ENCODE peak calls at places on chromosomes 4 and X, in eight cellular contexts. One of them, this sample, is unnamed.

GRCh38 chr4:36687681-36688080 is 406.3 kb downstream of the DTHD1 start:
- DNase-seq in hepatocyte: no peak
- DNase-seq in IMR-90: no peak
- DNase-seq in cardiac muscle cell: no peak
- DNase-seq in CD8-positive, alpha-beta T cell: no peak
- DNase-seq in heart left ventricle: no peak
- DNase-seq in astrocyte of the spinal cord: no peak
- DNase-seq in ovary: no peak
- DNase-seq in this sample: no peak

GRCh38 chr4:8391972-8392371 is 48.6 kb downstream of the ACOX3 start:
- DNase-seq in hepatocyte: no peak
- DNase-seq in IMR-90: peak; percentile 89
- DNase-seq in cardiac muscle cell: no peak
- DNase-seq in CD8-positive, alpha-beta T cell: no peak
- DNase-seq in heart left ventricle: peak; percentile 76
- DNase-seq in astrocyte of the spinal cord: peak; percentile 82
- DNase-seq in ovary: peak; percentile 81
- DNase-seq in this sample: no peak

GRCh38 chrX:53440631-53441517 is 6.7 kb upstream of the HSD17B10 start:
- DNase-seq in hepatocyte: peak; percentile 53
- DNase-seq in IMR-90: peak; percentile 34
- DNase-seq in cardiac muscle cell: no peak
- DNase-seq in CD8-positive, alpha-beta T cell: no peak
- DNase-seq in heart left ventricle: peak; percentile 26
- DNase-seq in astrocyte of the spinal cord: peak; percentile 58
- DNase-seq in ovary: peak; percentile 80
- DNase-seq in this sample: no peak

GRCh38 chr4:179989975-179990374 is 2253.2 kb upstream of the TENM3 start:
- DNase-seq in hepatocyte: no peak
- DNase-seq in IMR-90: no peak
- DNase-seq in cardiac muscle cell: no peak
- DNase-seq in CD8-positive, alpha-beta T cell: no peak
- DNase-seq in heart left ventricle: no peak
- DNase-seq in astrocyte of the spinal cord: no peak
- DNase-seq in ovary: no peak
- DNase-seq in this sample: no peak

GRCh38 chrX:130120746-130121504 is 10.6 kb upstream of the ELF4 start:
- DNase-seq in hepatocyte: peak; percentile 86
- DNase-seq in IMR-90: peak; percentile 71
- DNase-seq in cardiac muscle cell: peak; percentile 71
- DNase-seq in CD8-positive, alpha-beta T cell: peak; percentile 47
- DNase-seq in heart left ventricle: peak; percentile 76
- DNase-seq in astrocyte of the spinal cord: peak; percentile 71
- DNase-seq in ovary: peak; percentile 80
- DNase-seq in this sample: peak; percentile 55

GRCh38 chr4:82905205-82905604 is 4.7 kb downstream of the THAP9 start:
- DNase-seq in hepatocyte: no peak
- DNase-seq in IMR-90: peak; percentile 64
- DNase-seq in cardiac muscle cell: no peak
- DNase-seq in CD8-positive, alpha-beta T cell: no peak
- DNase-seq in heart left ventricle: no peak
- DNase-seq in astrocyte of the spinal cord: peak; percentile 52
- DNase-seq in ovary: no peak
- DNase-seq in this sample: peak; percentile 52

GRCh38 chr4:9764155-9764696 is 17.2 kb upstream of the DRD5 start:
- DNase-seq in hepatocyte: no peak
- DNase-seq in IMR-90: no peak
- DNase-seq in cardiac muscle cell: no peak
- DNase-seq in CD8-positive, alpha-beta T cell: no peak
- DNase-seq in heart left ventricle: no peak
- DNase-seq in astrocyte of the spinal cord: no peak
- DNase-seq in ovary: no peak
- DNase-seq in this sample: no peak

GRCh38 chr4:87465739-87466366 is 43.5 kb downstream of the NUDT9 start:
- DNase-seq in hepatocyte: peak; percentile 55
- DNase-seq in IMR-90: peak; percentile 69
- DNase-seq in cardiac muscle cell: peak; percentile 40
- DNase-seq in CD8-positive, alpha-beta T cell: no peak
- DNase-seq in heart left ventricle: no peak
- DNase-seq in astrocyte of the spinal cord: peak; percentile 64
- DNase-seq in ovary: no peak
- DNase-seq in this sample: peak; percentile 22

GRCh38 chrX:2645563-2645962 is 45.5 kb upstream of the CD99 start:
- DNase-seq in hepatocyte: no peak
- DNase-seq in IMR-90: no peak
- DNase-seq in cardiac muscle cell: no peak
- DNase-seq in CD8-positive, alpha-beta T cell: no peak
- DNase-seq in heart left ventricle: no peak
- DNase-seq in astrocyte of the spinal cord: no peak
- DNase-seq in ovary: no peak
- DNase-seq in this sample: no peak

GRCh38 chr4:181143241-181143854 is 1099.9 kb upstream of the TENM3 start:
- DNase-seq in hepatocyte: peak; percentile 86
- DNase-seq in IMR-90: peak; percentile 72
- DNase-seq in cardiac muscle cell: peak; percentile 84
- DNase-seq in CD8-positive, alpha-beta T cell: peak; percentile 39
- DNase-seq in heart left ventricle: peak; percentile 54
- DNase-seq in astrocyte of the spinal cord: peak; percentile 77
- DNase-seq in ovary: peak; percentile 72
- DNase-seq in this sample: peak; percentile 68

GRCh38 chr4:174317531-174317930 is 33.8 kb downstream of the CEP44 start:
- DNase-seq in hepatocyte: no peak
- DNase-seq in IMR-90: peak; percentile 23
- DNase-seq in cardiac muscle cell: no peak
- DNase-seq in CD8-positive, alpha-beta T cell: no peak
- DNase-seq in heart left ventricle: no peak
- DNase-seq in astrocyte of the spinal cord: no peak
- DNase-seq in ovary: no peak
- DNase-seq in this sample: no peak

GRCh38 chrX:74534569-74535038 is 79.8 kb downstream of the RLIM start:
- DNase-seq in hepatocyte: no peak
- DNase-seq in IMR-90: peak; percentile 53
- DNase-seq in cardiac muscle cell: no peak
- DNase-seq in CD8-positive, alpha-beta T cell: no peak
- DNase-seq in heart left ventricle: no peak
- DNase-seq in astrocyte of the spinal cord: peak; percentile 35
- DNase-seq in ovary: no peak
- DNase-seq in this sample: no peak

GRCh38 chr4:7431696-7432530 is 2.8 kb downstream of the PSAPL1 start:
- DNase-seq in hepatocyte: peak; percentile 66
- DNase-seq in IMR-90: no peak
- DNase-seq in cardiac muscle cell: no peak
- DNase-seq in CD8-positive, alpha-beta T cell: no peak
- DNase-seq in heart left ventricle: no peak
- DNase-seq in astrocyte of the spinal cord: no peak
- DNase-seq in ovary: no peak
- DNase-seq in this sample: no peak

GRCh38 chr4:147735413-147736301 is 3.8 kb downstream of the ARHGAP10 start:
- DNase-seq in hepatocyte: no peak
- DNase-seq in IMR-90: no peak
- DNase-seq in cardiac muscle cell: no peak
- DNase-seq in CD8-positive, alpha-beta T cell: no peak
- DNase-seq in heart left ventricle: no peak
- DNase-seq in astrocyte of the spinal cord: no peak
- DNase-seq in ovary: no peak
- DNase-seq in this sample: no peak
- H3K4me3 ChIP-seq in hepatocyte: no peak overlapping the region
- H3K4me3 ChIP-seq in IMR-90: no peak overlapping the region
- H3K4me3 ChIP-seq in cardiac muscle cell: no peak overlapping the region
- H3K4me3 ChIP-seq in CD8-positive, alpha-beta T cell: no peak overlapping the region
- H3K4me3 ChIP-seq in heart left ventricle: peak overlapping the region; percentile 87
- H3K4me3 ChIP-seq in astrocyte of the spinal cord: no peak overlapping the region
- H3K4me3 ChIP-seq in ovary: no peak overlapping the region
- H3K4me3 ChIP-seq in this sample: no peak overlapping the region

DNA sequence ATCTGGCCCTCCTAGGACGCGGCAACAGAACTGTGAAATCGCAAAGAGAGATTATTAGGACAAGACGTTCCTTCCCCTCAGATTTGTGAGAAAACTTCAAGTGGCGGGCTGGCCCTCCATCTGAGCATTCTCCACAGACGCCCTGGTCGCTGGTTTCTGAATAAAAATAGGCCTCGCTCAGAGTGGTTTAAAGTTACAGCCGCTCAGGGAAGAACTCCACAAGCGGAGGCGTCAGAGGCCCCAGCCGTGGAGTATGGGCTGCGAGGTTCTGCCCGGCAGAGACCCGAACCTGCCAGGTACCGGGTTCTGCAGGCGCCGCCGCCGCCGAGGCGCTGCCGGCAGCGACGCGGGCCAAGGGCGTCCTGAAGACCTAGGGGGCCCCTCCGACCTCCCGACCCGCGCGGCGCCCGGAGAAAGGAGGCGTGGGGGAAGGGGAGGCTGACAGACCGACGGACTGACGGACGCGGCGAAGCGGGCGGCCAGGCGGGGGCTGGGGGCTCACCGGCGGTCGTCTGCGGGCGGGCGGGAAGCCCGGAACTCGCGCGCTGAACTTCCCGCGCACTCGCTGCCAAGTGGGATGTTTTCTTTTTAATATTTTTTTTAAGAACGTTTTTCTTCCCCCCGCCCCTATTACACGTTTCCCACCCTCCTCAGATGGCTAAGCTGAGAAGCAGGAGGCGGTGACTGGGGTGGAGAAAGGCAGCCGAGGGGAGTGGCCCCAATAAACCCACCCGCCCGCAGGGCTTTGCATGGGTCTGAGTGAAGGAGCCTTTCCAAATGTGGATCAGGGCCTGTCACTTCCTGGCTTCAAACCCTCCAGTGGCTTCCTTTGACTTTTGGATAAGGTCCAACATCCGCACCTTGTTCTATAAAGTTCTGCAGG is at the start of gene PABPC4L:
- DNase-seq in hepatocyte: peak; percentile 57
- DNase-seq in IMR-90: peak; percentile 24
- DNase-seq in cardiac muscle cell: peak; percentile 83
- DNase-seq in CD8-positive, alpha-beta T cell: no peak
- DNase-seq in heart left ventricle: peak; percentile 70
- DNase-seq in astrocyte of the spinal cord: peak; percentile 77
- DNase-seq in ovary: peak; percentile 63
- DNase-seq in this sample: no peak
- H3K4me3 ChIP-seq in hepatocyte: peak within 1 kb of the TSS; percentile 36
- H3K4me3 ChIP-seq in IMR-90: peak within 1 kb of the TSS; percentile 42
- H3K4me3 ChIP-seq in cardiac muscle cell: peak within 1 kb of the TSS; percentile 90
- H3K4me3 ChIP-seq in CD8-positive, alpha-beta T cell: no peak within 1 kb of the TSS
- H3K4me3 ChIP-seq in heart left ventricle: peak within 1 kb of the TSS; percentile 65
- H3K4me3 ChIP-seq in astrocyte of the spinal cord: peak within 1 kb of the TSS; percentile 46
- H3K4me3 ChIP-seq in ovary: peak within 1 kb of the TSS; percentile 60
- H3K4me3 ChIP-seq in this sample: no peak within 1 kb of the TSS

DNA sequence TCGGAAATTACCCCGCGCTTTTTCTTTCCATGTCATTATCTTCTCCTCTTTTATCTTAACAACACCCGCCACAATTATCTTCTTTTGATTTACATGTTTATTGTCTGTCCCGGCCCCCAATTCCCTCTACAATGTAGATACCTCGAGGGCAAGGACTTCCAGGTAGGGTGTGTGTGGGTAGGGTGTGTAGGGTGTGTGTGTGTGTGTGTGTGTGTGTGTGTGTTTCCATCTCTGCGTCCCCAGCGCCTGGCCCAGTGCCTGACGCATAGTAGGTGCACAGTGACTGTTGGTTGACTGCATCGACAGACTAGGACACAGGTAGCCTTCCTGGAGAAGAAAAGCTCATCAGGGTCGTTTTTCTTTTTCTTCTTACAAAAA is 103.1 kb downstream of the UCHL1 start:
- DNase-seq in hepatocyte: no peak
- DNase-seq in IMR-90: no peak
- DNase-seq in cardiac muscle cell: no peak
- DNase-seq in CD8-positive, alpha-beta T cell: no peak
- DNase-seq in heart left ventricle: no peak
- DNase-seq in astrocyte of the spinal cord: no peak
- DNase-seq in ovary: no peak
- DNase-seq in this sample: no peak
- H3K4me3 ChIP-seq in hepatocyte: peak overlapping the region; percentile 96
- H3K4me3 ChIP-seq in IMR-90: peak overlapping the region; percentile 63
- H3K4me3 ChIP-seq in cardiac muscle cell: peak overlapping the region; percentile 69
- H3K4me3 ChIP-seq in CD8-positive, alpha-beta T cell: no peak overlapping the region
- H3K4me3 ChIP-seq in heart left ventricle: peak overlapping the region; percentile 80
- H3K4me3 ChIP-seq in astrocyte of the spinal cord: peak overlapping the region; percentile 46
- H3K4me3 ChIP-seq in ovary: peak overlapping the region; percentile 61
- H3K4me3 ChIP-seq in this sample: no peak overlapping the region

GRCh38 chr4:72118017-72118416 is 86.2 kb downstream of the NPFFR2 start:
- DNase-seq in hepatocyte: no peak
- DNase-seq in IMR-90: no peak
- DNase-seq in cardiac muscle cell: no peak
- DNase-seq in CD8-positive, alpha-beta T cell: no peak
- DNase-seq in heart left ventricle: no peak
- DNase-seq in astrocyte of the spinal cord: no peak
- DNase-seq in ovary: no peak
- DNase-seq in this sample: no peak

DNA sequence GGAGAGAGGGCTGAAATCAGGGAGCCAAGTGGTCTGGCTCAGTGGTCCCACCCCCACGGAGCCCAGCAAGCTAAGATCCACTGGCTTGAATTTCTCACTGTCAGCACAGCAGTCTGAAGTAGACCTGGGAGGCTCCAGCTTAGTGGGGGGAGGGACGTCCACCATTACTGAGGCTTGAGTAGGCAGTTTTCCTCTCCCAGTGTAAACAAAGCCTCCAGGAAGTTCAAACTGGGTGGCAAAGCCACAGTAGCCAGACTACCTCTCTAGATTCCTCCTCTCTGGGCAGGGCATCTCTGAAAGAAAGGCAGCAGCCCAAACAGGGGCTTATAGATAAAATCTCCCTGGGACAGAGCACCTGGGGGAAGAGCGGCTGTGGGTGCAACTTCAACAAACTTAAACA is 88.1 kb downstream of the NPFFR2 start:
- DNase-seq in hepatocyte: peak; percentile 39
- DNase-seq in IMR-90: no peak
- DNase-seq in cardiac muscle cell: no peak
- DNase-seq in CD8-positive, alpha-beta T cell: no peak
- DNase-seq in heart left ventricle: no peak
- DNase-seq in astrocyte of the spinal cord: no peak
- DNase-seq in ovary: no peak
- DNase-seq in this sample: no peak
- H3K4me3 ChIP-seq in hepatocyte: no peak overlapping the region
- H3K4me3 ChIP-seq in IMR-90: no peak overlapping the region
- H3K4me3 ChIP-seq in cardiac muscle cell: no peak overlapping the region
- H3K4me3 ChIP-seq in CD8-positive, alpha-beta T cell: no peak overlapping the region
- H3K4me3 ChIP-seq in heart left ventricle: no peak overlapping the region
- H3K4me3 ChIP-seq in astrocyte of the spinal cord: no peak overlapping the region
- H3K4me3 ChIP-seq in ovary: no peak overlapping the region
- H3K4me3 ChIP-seq in this sample: no peak overlapping the region

GRCh38 chr4:113116414-113117345 is 67.2 kb downstream of the ANK2 start:
- DNase-seq in hepatocyte: peak; percentile 48
- DNase-seq in IMR-90: no peak
- DNase-seq in cardiac muscle cell: no peak
- DNase-seq in CD8-positive, alpha-beta T cell: no peak
- DNase-seq in heart left ventricle: no peak
- DNase-seq in astrocyte of the spinal cord: peak; percentile 29
- DNase-seq in ovary: no peak
- DNase-seq in this sample: no peak
- H3K4me3 ChIP-seq in hepatocyte: no peak overlapping the region
- H3K4me3 ChIP-seq in IMR-90: no peak overlapping the region
- H3K4me3 ChIP-seq in cardiac muscle cell: no peak overlapping the region
- H3K4me3 ChIP-seq in CD8-positive, alpha-beta T cell: no peak overlapping the region
- H3K4me3 ChIP-seq in heart left ventricle: no peak overlapping the region
- H3K4me3 ChIP-seq in astrocyte of the spinal cord: no peak overlapping the region
- H3K4me3 ChIP-seq in ovary: no peak overlapping the region
- H3K4me3 ChIP-seq in this sample: no peak overlapping the region